ENCODE peak calls at places on chromosomes 11 and 22, in ten cellular contexts. M is OCI-LY7, F is cardiac muscle cell, P is spleen, D is choroid plexus epithelial cell, Z is Karpas-422, S is SK-N-MC, R is hepatocyte, G is SJSA1, A is body of pancreas. Q is an unnamed sample.

GRCh38 chr22:48952256-48953102 is 875.2 kb downstream of the BRD1 start:
- DNase-seq in M (no peak), F (no peak), P (peak; percentile 41), D (no peak), Z (no peak), S (no peak), R (no peak), G (peak; percentile 26), A (no peak), Q (no peak)

GRCh38 chr11:123030517-123030916 is 31.4 kb downstream of the HSPA8 start:
- DNase-seq in M (no peak), F (no peak), P (no peak), D (no peak), Z (no peak), S (no peak), R (no peak), G (no peak), A (no peak), Q (no peak)

GRCh38 chr11:5686426-5686825 is 1.6 kb upstream of the TRIM5 start:
- DNase-seq in M (no peak), F (no peak), P (no peak), D (no peak), Z (no peak), S (no peak), R (no peak), G (no peak), A (no peak), Q (no peak)

GRCh38 chr11:34948721-34949120 is 32.3 kb downstream of the PDHX start:
- DNase-seq in M (no peak), F (peak; percentile 61), P (no peak), D (peak; percentile 18), Z (no peak), S (no peak), R (no peak), G (no peak), A (no peak), Q (no peak)

GRCh38 chr22:37455896-37456295 is 28.6 kb upstream of the ELFN2 start:
- DNase-seq in M (no peak), F (no peak), P (no peak), D (peak; percentile 31), Z (no peak), S (no peak), R (no peak), G (peak; percentile 43), A (no peak), Q (no peak)

GRCh38 chr11:4677948-4678347 is 19.7 kb downstream of the OR51E2 start:
- DNase-seq in M (no peak), F (no peak), P (no peak), D (no peak), Z (no peak), S (no peak), R (no peak), G (no peak), A (no peak), Q (no peak)

GRCh38 chr11:102640946-102641345 is 15.8 kb upstream of the MMP20 start:
- DNase-seq in M (no peak), F (no peak), P (no peak), D (no peak), Z (no peak), S (no peak), R (peak; percentile 46), G (no peak), A (no peak), Q (no peak)

GRCh38 chr11:64305691-64306562 is 603 bp downstream of the ESRRA start:
- DNase-seq in M (peak; percentile 84), F (peak; percentile 42), P (peak; percentile 95), D (peak; percentile 36), Z (peak; percentile 88), S (no peak), R (peak; percentile 79), G (peak; percentile 79), A (peak; percentile 85), Q (peak; percentile 74)

GRCh38 chr11:128341280-128341679 is 246.1 kb downstream of the ETS1 start:
- DNase-seq in M (no peak), F (peak; percentile 20), P (no peak), D (peak; percentile 56), Z (no peak), S (no peak), R (no peak), G (no peak), A (no peak), Q (no peak)

GRCh38 chr11:122852071-122852831 is 14.0 kb downstream of the CRTAM start:
- DNase-seq in M (no peak), F (peak; percentile 8), P (no peak), D (peak; percentile 31), Z (peak; percentile 50), S (no peak), R (no peak), G (no peak), A (no peak), Q (no peak)

GRCh38 chr11:69624293-69624692 is 16.7 kb upstream of the CCND1 start:
- DNase-seq in M (no peak), F (no peak), P (no peak), D (no peak), Z (no peak), S (no peak), R (no peak), G (no peak), A (no peak), Q (no peak)

GRCh38 chr11:66547662-66548009 is 933 bp downstream of the ACTN3 start:
- DNase-seq in M (no peak), F (no peak), P (no peak), D (no peak), Z (no peak), S (no peak), R (no peak), G (no peak), A (no peak), Q (no peak)

DNA sequence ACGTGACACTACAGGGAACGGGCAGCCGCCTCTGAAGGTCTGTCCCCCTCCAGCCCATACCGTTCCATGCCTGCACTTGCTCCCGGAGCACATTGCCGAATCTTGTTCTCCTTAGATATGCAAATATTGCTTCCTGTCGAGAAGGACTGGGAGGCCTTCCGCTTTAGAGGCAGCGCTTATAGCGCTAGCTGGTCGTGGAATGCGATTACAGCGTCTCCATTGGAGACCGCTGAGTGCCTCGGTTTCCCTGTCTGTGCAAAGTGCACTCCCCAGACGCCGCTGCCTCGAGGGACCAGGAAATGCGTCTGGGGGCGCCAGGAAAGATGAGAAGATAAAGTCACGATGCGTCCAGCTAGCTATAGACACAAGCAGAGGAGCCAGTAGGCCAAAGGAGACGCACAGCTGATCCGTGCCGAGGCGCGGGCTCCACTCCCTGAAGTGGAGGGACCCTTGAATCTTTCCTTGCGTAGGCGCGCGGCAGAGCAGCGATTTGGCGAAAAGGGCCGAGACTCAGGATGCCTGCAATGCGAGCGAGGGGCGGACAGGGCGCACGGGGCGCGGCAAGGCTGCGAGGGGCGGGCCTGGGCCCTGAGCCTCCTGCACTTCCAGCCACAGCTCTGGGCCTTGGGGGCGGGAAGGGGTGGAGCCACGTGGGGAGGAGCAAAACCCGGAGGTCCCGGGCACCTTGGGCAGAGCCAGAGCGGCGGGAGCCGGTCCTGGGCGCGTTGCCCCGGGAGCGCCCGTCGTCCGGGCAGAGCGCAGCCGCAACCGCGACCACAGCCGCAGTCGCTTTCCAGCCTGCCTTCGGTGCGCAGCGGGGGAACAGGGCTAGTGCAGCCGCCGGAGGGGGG is at the start of gene RASSF10:
- DNase-seq in M (no peak), F (peak; percentile 53), P (no peak), D (no peak), Z (no peak), S (no peak), R (peak; percentile 88), G (peak; percentile 80), A (peak; percentile 61), Q (peak; percentile 79)
- H3K4me3 ChIP-seq in M (no peak within 1 kb of the TSS), F (peak within 1 kb of the TSS; percentile 25), P (peak within 1 kb of the TSS; percentile 30), D (no peak within 1 kb of the TSS), Z (no peak within 1 kb of the TSS), S (peak within 1 kb of the TSS; percentile 48), R (peak within 1 kb of the TSS; percentile 63), G (peak within 1 kb of the TSS; percentile 33), A (no peak within 1 kb of the TSS), Q (peak within 1 kb of the TSS; percentile 10)

DNA sequence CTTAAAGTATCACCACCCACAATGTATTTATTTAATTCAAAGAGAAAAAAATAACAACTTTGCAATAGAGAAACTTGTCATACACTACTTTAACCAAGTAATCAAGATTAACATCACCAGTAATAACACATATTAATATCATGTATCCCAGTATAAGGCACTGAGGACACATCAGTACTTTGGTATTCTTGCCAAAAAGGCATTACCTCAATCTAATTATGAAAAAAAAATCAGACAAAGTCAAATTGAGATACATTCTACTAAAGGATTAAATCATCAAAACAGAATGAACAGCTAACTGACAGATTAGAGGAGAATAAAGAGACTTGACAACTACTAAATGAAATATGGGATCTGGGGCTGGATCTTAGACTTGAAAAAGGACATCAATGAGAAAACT is 35.8 kb upstream of the SLC17A6 start:
- DNase-seq in M (no peak), F (no peak), P (no peak), D (no peak), Z (no peak), S (no peak), R (no peak), G (no peak), A (no peak), Q (no peak)
- H3K4me3 ChIP-seq in M (no peak overlapping the region), F (no peak overlapping the region), P (no peak overlapping the region), D (no peak overlapping the region), Z (no peak overlapping the region), S (no peak overlapping the region), R (no peak overlapping the region), G (no peak overlapping the region), A (no peak overlapping the region), Q (no peak overlapping the region)

DNA sequence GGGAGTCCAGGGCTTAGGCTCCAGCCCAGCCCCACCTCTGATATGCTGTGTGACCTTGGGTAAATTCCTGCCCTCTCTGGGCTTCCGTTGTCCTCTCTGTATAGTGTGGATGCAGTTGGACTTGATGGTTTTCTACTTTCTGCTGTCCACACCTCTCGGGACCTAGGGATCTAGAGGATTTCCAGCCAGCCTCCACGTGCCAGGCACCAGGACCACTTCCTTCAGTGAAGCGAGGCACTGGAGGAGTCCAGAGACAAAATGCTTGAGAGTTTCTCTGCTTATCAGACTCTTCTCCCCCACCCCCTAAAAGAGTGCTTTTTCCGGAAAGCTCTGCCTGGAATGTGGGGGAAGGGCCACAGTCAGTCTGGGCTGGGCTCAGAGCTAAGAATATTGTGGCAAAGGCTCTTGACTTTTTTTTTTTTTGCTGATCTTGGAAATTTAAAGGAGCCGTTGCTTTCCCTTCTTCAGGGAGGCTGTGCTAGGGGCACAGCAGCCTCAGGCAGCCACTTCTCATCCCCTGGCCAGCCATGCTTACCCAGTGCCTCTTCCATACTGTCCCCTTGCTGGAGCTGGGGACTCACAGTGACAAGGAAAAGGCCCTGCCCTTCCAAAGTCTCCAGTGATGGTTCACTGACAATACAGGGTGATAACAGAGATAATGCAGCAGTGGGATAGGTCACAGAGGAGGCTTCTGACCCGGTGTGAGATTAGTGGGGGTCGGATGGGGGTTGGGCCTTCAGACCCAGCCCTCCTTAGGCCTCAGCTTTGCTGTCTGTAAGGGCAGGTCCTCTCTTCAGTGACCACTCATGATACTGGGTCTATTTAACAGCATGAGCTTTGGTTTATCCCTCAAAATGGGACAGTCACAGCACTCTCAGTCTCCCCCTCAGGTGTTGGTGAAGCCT is 2.9 kb upstream of the SERPINH1 start:
- DNase-seq in M (no peak), F (peak; percentile 97), P (no peak), D (peak; percentile 93), Z (no peak), S (peak; percentile 58), R (peak; percentile 80), G (no peak), A (no peak), Q (peak; percentile 85)
- H3K4me3 ChIP-seq in M (no peak overlapping the region), F (no peak overlapping the region), P (no peak overlapping the region), D (peak overlapping the region; percentile 12), Z (no peak overlapping the region), S (peak overlapping the region; percentile 60), R (no peak overlapping the region), G (no peak overlapping the region), A (no peak overlapping the region), Q (no peak overlapping the region)

DNA sequence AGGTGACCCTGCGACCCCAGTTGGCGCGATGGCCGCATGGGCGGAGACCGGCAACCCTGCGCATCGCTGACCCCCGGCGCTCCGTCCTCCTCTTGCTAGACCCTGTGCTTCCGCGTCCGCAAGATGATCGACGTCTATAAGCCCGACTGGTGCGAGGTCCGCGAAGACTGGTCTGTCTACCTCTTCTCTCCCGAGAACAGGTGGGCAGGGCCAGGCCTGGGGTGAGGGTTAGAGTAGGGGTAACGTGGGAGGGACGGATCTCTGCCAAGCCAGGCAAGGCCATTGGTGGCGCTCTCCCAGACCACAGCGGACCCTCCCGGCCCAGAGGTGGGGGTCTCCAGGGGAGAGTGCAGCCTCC is 92.1 kb downstream of the CACNA1I start:
- DNase-seq in M (no peak), F (no peak), P (no peak), D (no peak), Z (no peak), S (no peak), R (no peak), G (no peak), A (no peak), Q (no peak)
- H3K4me3 ChIP-seq in M (no peak overlapping the region), F (peak overlapping the region; percentile 27), P (peak overlapping the region; percentile 33), D (no peak overlapping the region), Z (no peak overlapping the region), S (no peak overlapping the region), R (no peak overlapping the region), G (no peak overlapping the region), A (no peak overlapping the region), Q (no peak overlapping the region)

Q was measured in thyroid gland.